ENCODE peak calls at places on chromosomes 16 and 17, in eight cellular contexts. One of them, this sample, is unnamed.

GRCh38 chr16:69106491-69107291 is 1.2 kb downstream of the HAS3 start:
- DNase-seq in fibroblast of pulmonary artery: no peak
- DNase-seq in brain microvascular endothelial cell: no peak
- DNase-seq in CD8-positive, alpha-beta T cell: no peak
- DNase-seq in mammary epithelial cell: peak; percentile 32
- DNase-seq in fibroblast of the aortic adventitia: no peak
- DNase-seq in heart left ventricle: no peak
- DNase-seq in left ventricle myocardium inferior: no peak
- DNase-seq in this sample: no peak

GRCh38 chr17:29567362-29568330 is 809 bp upstream of the ABHD15 start:
- DNase-seq in brain microvascular endothelial cell: peak; percentile 29
- DNase-seq in heart left ventricle: peak; percentile 78
- DNase-seq in mammary epithelial cell: peak; percentile 59
- DNase-seq in left ventricle myocardium inferior: peak; percentile 73
- DNase-seq in fibroblast of pulmonary artery: no peak
- DNase-seq in fibroblast of the aortic adventitia: peak; percentile 26
- DNase-seq in CD8-positive, alpha-beta T cell: peak; percentile 72
- DNase-seq in this sample: peak; percentile 26

GRCh38 chr17:74950207-74950606 is 14.5 kb downstream of the OTOP3 start:
- DNase-seq in fibroblast of pulmonary artery: no peak
- DNase-seq in left ventricle myocardium inferior: no peak
- DNase-seq in CD8-positive, alpha-beta T cell: no peak
- DNase-seq in fibroblast of the aortic adventitia: no peak
- DNase-seq in brain microvascular endothelial cell: no peak
- DNase-seq in mammary epithelial cell: no peak
- DNase-seq in heart left ventricle: no peak
- DNase-seq in this sample: no peak

GRCh38 chr17:63809970-63810369 is 17.3 kb upstream of the PSMC5 start:
- DNase-seq in heart left ventricle: no peak
- DNase-seq in fibroblast of pulmonary artery: no peak
- DNase-seq in CD8-positive, alpha-beta T cell: no peak
- DNase-seq in mammary epithelial cell: no peak
- DNase-seq in fibroblast of the aortic adventitia: no peak
- DNase-seq in left ventricle myocardium inferior: no peak
- DNase-seq in brain microvascular endothelial cell: no peak
- DNase-seq in this sample: no peak

GRCh38 chr16:12729448-12729847 is 74.2 kb downstream of the CPPED1 start:
- DNase-seq in fibroblast of the aortic adventitia: peak; percentile 44
- DNase-seq in brain microvascular endothelial cell: peak; percentile 70
- DNase-seq in fibroblast of pulmonary artery: peak; percentile 50
- DNase-seq in heart left ventricle: no peak
- DNase-seq in CD8-positive, alpha-beta T cell: no peak
- DNase-seq in mammary epithelial cell: peak; percentile 52
- DNase-seq in left ventricle myocardium inferior: no peak
- DNase-seq in this sample: peak; percentile 66

GRCh38 chr16:83606486-83607030 is 201.2 kb upstream of the HSBP1 start:
- DNase-seq in fibroblast of the aortic adventitia: no peak
- DNase-seq in left ventricle myocardium inferior: no peak
- DNase-seq in heart left ventricle: no peak
- DNase-seq in CD8-positive, alpha-beta T cell: no peak
- DNase-seq in fibroblast of pulmonary artery: no peak
- DNase-seq in brain microvascular endothelial cell: no peak
- DNase-seq in mammary epithelial cell: no peak
- DNase-seq in this sample: no peak

GRCh38 chr16:70253291-70254094 is 1.8 kb upstream of the EXOSC6 start:
- DNase-seq in mammary epithelial cell: no peak
- DNase-seq in fibroblast of pulmonary artery: peak; percentile 59
- DNase-seq in heart left ventricle: no peak
- DNase-seq in fibroblast of the aortic adventitia: peak; percentile 41
- DNase-seq in left ventricle myocardium inferior: no peak
- DNase-seq in CD8-positive, alpha-beta T cell: no peak
- DNase-seq in brain microvascular endothelial cell: peak; percentile 54
- DNase-seq in this sample: peak; percentile 63

GRCh38 chr16:57751539-57752202 is 16.1 kb downstream of the KATNB1 start:
- DNase-seq in left ventricle myocardium inferior: no peak
- DNase-seq in CD8-positive, alpha-beta T cell: no peak
- DNase-seq in brain microvascular endothelial cell: no peak
- DNase-seq in heart left ventricle: peak; percentile 17
- DNase-seq in fibroblast of the aortic adventitia: no peak
- DNase-seq in mammary epithelial cell: no peak
- DNase-seq in fibroblast of pulmonary artery: no peak
- DNase-seq in this sample: no peak

GRCh38 chr17:29100296-29100695 is 57.4 kb downstream of the PIPOX start:
- DNase-seq in heart left ventricle: no peak
- DNase-seq in left ventricle myocardium inferior: no peak
- DNase-seq in brain microvascular endothelial cell: no peak
- DNase-seq in CD8-positive, alpha-beta T cell: no peak
- DNase-seq in mammary epithelial cell: no peak
- DNase-seq in fibroblast of pulmonary artery: no peak
- DNase-seq in fibroblast of the aortic adventitia: no peak
- DNase-seq in this sample: no peak

GRCh38 chr16:75494184-75494583 is 1.1 kb downstream of the CHST6 start:
- DNase-seq in left ventricle myocardium inferior: no peak
- DNase-seq in heart left ventricle: no peak
- DNase-seq in mammary epithelial cell: no peak
- DNase-seq in fibroblast of pulmonary artery: no peak
- DNase-seq in CD8-positive, alpha-beta T cell: no peak
- DNase-seq in fibroblast of the aortic adventitia: no peak
- DNase-seq in brain microvascular endothelial cell: no peak
- DNase-seq in this sample: no peak

GRCh38 chr17:66172144-66172543 is 19.8 kb downstream of the CEP112 start:
- DNase-seq in heart left ventricle: no peak
- DNase-seq in fibroblast of pulmonary artery: no peak
- DNase-seq in brain microvascular endothelial cell: no peak
- DNase-seq in mammary epithelial cell: no peak
- DNase-seq in fibroblast of the aortic adventitia: no peak
- DNase-seq in CD8-positive, alpha-beta T cell: no peak
- DNase-seq in left ventricle myocardium inferior: no peak
- DNase-seq in this sample: no peak

DNA sequence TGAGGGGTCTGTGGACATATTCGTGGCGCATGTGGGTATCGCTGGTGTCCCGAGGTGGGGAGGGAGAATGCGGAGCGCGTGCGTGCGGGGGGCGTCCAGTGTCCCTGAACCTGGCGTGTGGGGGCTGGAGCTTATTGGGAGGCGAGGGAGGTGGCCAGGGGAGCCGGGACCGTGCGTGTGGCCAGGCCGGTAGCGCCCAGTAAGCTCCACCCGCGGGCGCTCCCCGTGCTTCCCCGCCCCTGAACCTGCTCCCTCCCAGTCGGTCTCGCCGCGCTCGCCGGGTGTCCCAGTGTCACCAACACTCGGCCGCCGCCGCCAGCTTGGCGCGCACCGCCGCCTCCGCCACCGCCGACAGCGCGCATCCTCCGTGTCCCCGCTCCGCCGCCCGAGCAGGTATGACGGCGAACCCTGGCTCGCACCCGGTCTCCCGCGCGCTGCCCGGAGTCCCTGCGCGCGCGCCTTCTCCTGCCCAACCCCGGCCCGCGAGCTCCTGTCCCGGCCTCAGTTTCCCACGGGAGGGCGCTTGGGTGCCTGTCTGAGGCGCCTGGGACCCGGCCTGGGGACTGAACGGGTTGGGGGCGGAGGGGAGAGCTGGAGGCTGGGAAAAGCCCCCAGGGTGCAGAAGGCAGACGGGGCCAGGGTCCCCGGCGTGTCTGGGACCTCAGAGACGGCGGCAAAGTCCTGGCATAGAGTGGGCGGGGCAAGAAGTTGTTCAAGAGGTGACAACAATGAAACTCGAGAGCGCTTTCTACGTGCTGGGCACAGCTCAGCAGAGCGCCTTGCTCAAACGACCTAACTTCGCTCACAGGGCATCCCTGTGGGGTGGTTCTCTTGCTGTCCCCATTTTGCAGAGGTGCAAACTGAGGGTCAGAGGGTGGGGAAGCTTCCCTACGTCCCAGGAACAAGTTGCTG is at the start of gene SCNN1B:
- DNase-seq in fibroblast of pulmonary artery: no peak
- DNase-seq in fibroblast of the aortic adventitia: no peak
- DNase-seq in heart left ventricle: no peak
- DNase-seq in brain microvascular endothelial cell: no peak
- DNase-seq in mammary epithelial cell: no peak
- DNase-seq in left ventricle myocardium inferior: no peak
- DNase-seq in CD8-positive, alpha-beta T cell: no peak
- DNase-seq in this sample: no peak
- TF ChIP-seq CTCF in fibroblast of pulmonary artery: no peak
- TF ChIP-seq CTCF in fibroblast of the aortic adventitia: no peak
- TF ChIP-seq CTCF in heart left ventricle: no peak
- TF ChIP-seq CTCF in brain microvascular endothelial cell: no peak
- TF ChIP-seq CTCF in mammary epithelial cell: no peak
- TF ChIP-seq CTCF in left ventricle myocardium inferior: no peak
- TF ChIP-seq CTCF in CD8-positive, alpha-beta T cell: no peak
- TF ChIP-seq CTCF in this sample: no peak

DNA sequence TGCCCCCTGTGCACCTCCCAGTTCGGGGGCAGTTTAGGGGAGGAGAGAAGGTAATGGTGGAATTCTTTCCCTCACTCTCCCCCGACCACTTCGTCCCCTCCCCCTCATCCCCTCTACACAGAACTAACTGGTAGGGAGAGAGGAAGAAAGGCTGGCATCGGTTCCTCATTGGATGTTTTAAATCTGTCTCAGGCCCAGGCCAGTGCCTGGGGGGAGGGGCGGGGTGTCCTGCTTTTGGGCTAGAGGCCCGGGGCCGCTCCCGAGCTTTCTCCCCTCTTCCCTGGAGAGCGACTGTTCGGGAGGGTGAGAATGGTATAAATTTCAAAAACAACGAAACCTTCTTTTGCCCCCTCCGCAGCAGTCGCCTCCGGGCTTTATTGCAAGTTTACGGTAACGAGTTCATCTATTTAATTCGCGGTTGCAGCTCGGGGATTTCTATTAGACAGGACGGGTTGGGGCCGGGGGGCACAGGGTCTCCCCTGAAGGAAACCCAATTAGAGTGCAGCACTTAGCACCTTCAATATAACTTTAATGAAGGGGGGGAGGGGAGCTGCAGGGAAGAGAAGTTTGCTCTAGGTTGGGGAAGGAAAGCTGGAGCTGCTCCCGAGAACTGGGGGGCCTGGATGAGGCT is at the start of gene PRAC2:
- DNase-seq in left ventricle myocardium inferior: no peak
- DNase-seq in heart left ventricle: no peak
- DNase-seq in fibroblast of pulmonary artery: no peak
- DNase-seq in mammary epithelial cell: no peak
- DNase-seq in brain microvascular endothelial cell: no peak
- DNase-seq in fibroblast of the aortic adventitia: no peak
- DNase-seq in CD8-positive, alpha-beta T cell: no peak
- DNase-seq in this sample: no peak
- H3K4me3 ChIP-seq in left ventricle myocardium inferior: peak within 1 kb of the TSS; percentile 22
- H3K4me3 ChIP-seq in heart left ventricle: peak within 1 kb of the TSS; percentile 36
- H3K4me3 ChIP-seq in fibroblast of pulmonary artery: no peak within 1 kb of the TSS
- H3K4me3 ChIP-seq in mammary epithelial cell: no peak within 1 kb of the TSS
- H3K4me3 ChIP-seq in brain microvascular endothelial cell: no peak within 1 kb of the TSS
- H3K4me3 ChIP-seq in fibroblast of the aortic adventitia: no peak within 1 kb of the TSS
- H3K4me3 ChIP-seq in CD8-positive, alpha-beta T cell: no peak within 1 kb of the TSS
- H3K4me3 ChIP-seq in this sample: no peak within 1 kb of the TSS

GRCh38 chr17:82490512-82491195 is 28.9 kb upstream of the FOXK2 start:
- DNase-seq in mammary epithelial cell: no peak
- DNase-seq in heart left ventricle: no peak
- DNase-seq in fibroblast of pulmonary artery: no peak
- DNase-seq in left ventricle myocardium inferior: no peak
- DNase-seq in CD8-positive, alpha-beta T cell: no peak
- DNase-seq in brain microvascular endothelial cell: no peak
- DNase-seq in fibroblast of the aortic adventitia: no peak
- DNase-seq in this sample: no peak
- TF ChIP-seq CTCF in mammary epithelial cell: no peak
- TF ChIP-seq CTCF in heart left ventricle: no peak
- TF ChIP-seq CTCF in fibroblast of pulmonary artery: no peak
- TF ChIP-seq CTCF in left ventricle myocardium inferior: no peak
- TF ChIP-seq CTCF in CD8-positive, alpha-beta T cell: no peak
- TF ChIP-seq CTCF in brain microvascular endothelial cell: no peak
- TF ChIP-seq CTCF in fibroblast of the aortic adventitia: no peak
- TF ChIP-seq CTCF in this sample: no peak

GRCh38 chr16:88936913-88937666 is 39.9 kb downstream of the CBFA2T3 start:
- DNase-seq in brain microvascular endothelial cell: no peak
- DNase-seq in fibroblast of the aortic adventitia: no peak
- DNase-seq in left ventricle myocardium inferior: peak; percentile 31
- DNase-seq in mammary epithelial cell: no peak
- DNase-seq in CD8-positive, alpha-beta T cell: no peak
- DNase-seq in heart left ventricle: no peak
- DNase-seq in fibroblast of pulmonary artery: no peak
- DNase-seq in this sample: no peak

GRCh38 chr16:88936008-88936912 is 40.7 kb downstream of the CBFA2T3 start:
- DNase-seq in fibroblast of the aortic adventitia: no peak
- DNase-seq in heart left ventricle: peak; percentile 72
- DNase-seq in mammary epithelial cell: no peak
- DNase-seq in brain microvascular endothelial cell: no peak
- DNase-seq in left ventricle myocardium inferior: peak; percentile 56
- DNase-seq in fibroblast of pulmonary artery: no peak
- DNase-seq in CD8-positive, alpha-beta T cell: no peak
- DNase-seq in this sample: no peak

GRCh38 chr16:88938933-88939813 is 37.8 kb downstream of the CBFA2T3 start:
- DNase-seq in brain microvascular endothelial cell: no peak
- DNase-seq in fibroblast of the aortic adventitia: no peak
- DNase-seq in left ventricle myocardium inferior: peak; percentile 52
- DNase-seq in heart left ventricle: peak; percentile 61
- DNase-seq in CD8-positive, alpha-beta T cell: no peak
- DNase-seq in fibroblast of pulmonary artery: no peak
- DNase-seq in mammary epithelial cell: no peak
- DNase-seq in this sample: no peak

GRCh38 chr16:88939814-88940195 is 37.2 kb downstream of the CBFA2T3 start:
- DNase-seq in mammary epithelial cell: no peak
- DNase-seq in brain microvascular endothelial cell: no peak
- DNase-seq in fibroblast of the aortic adventitia: no peak
- DNase-seq in left ventricle myocardium inferior: peak; percentile 67
- DNase-seq in heart left ventricle: peak; percentile 66
- DNase-seq in CD8-positive, alpha-beta T cell: no peak
- DNase-seq in fibroblast of pulmonary artery: no peak
- DNase-seq in this sample: no peak

GRCh38 chr16:88938119-88938932 is 38.7 kb downstream of the CBFA2T3 start:
- DNase-seq in CD8-positive, alpha-beta T cell: no peak
- DNase-seq in brain microvascular endothelial cell: no peak
- DNase-seq in mammary epithelial cell: no peak
- DNase-seq in fibroblast of pulmonary artery: no peak
- DNase-seq in heart left ventricle: no peak
- DNase-seq in fibroblast of the aortic adventitia: no peak
- DNase-seq in left ventricle myocardium inferior: no peak
- DNase-seq in this sample: no peak
- H3K4me3 ChIP-seq in CD8-positive, alpha-beta T cell: no peak overlapping the region
- H3K4me3 ChIP-seq in brain microvascular endothelial cell: no peak overlapping the region
- H3K4me3 ChIP-seq in mammary epithelial cell: no peak overlapping the region
- H3K4me3 ChIP-seq in fibroblast of pulmonary artery: no peak overlapping the region
- H3K4me3 ChIP-seq in heart left ventricle: peak overlapping the region; percentile 68
- H3K4me3 ChIP-seq in fibroblast of the aortic adventitia: no peak overlapping the region
- H3K4me3 ChIP-seq in left ventricle myocardium inferior: peak overlapping the region; percentile 85
- H3K4me3 ChIP-seq in this sample: no peak overlapping the region

DNA sequence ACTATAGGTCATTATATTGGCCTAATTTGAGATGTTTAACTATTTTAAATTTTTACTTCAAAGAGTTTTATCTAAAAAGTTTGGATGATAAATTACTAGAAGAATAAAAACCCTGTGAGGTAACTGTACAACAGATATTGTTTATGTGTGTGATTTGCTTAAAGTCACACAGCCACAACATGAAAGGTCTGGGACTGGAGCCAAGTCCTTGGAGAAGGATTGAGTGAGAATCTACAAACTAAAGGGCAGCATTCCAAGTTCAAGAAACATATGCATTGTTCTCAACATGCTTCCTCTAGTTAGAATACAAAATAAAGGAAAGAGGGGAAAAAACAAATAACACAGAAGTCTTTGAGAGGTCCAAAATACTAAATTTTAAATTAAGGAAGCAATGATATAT is 131.5 kb upstream of the MON1B start:
- DNase-seq in fibroblast of the aortic adventitia: no peak
- DNase-seq in left ventricle myocardium inferior: no peak
- DNase-seq in fibroblast of pulmonary artery: peak; percentile 63
- DNase-seq in mammary epithelial cell: no peak
- DNase-seq in brain microvascular endothelial cell: no peak
- DNase-seq in heart left ventricle: no peak
- DNase-seq in CD8-positive, alpha-beta T cell: no peak
- DNase-seq in this sample: no peak
- TF ChIP-seq CTCF in fibroblast of the aortic adventitia: no peak
- TF ChIP-seq CTCF in left ventricle myocardium inferior: no peak
- TF ChIP-seq CTCF in fibroblast of pulmonary artery: no peak
- TF ChIP-seq CTCF in mammary epithelial cell: no peak
- TF ChIP-seq CTCF in brain microvascular endothelial cell: no peak
- TF ChIP-seq CTCF in heart left ventricle: no peak
- TF ChIP-seq CTCF in CD8-positive, alpha-beta T cell: no peak
- TF ChIP-seq CTCF in this sample: no peak

This sample was measured in choroid plexus epithelial cell.